ENCODE peak calls at places on chromosomes 4 and X, in eight cellular contexts. E, F, Y, H, Q, D, L and V are unnamed samples.

GRCh38 chr4:85995361-85995760 is 364.5 kb downstream of the MAPK10 start:
- DNase-seq in Y (no peak), E (no peak), Q (no peak), D (no peak), H (no peak), F (no peak), L (no peak), V (no peak)

GRCh38 chrX:39063037-39063436 is 261.8 kb downstream of the MID1IP1 start:
- DNase-seq in E (peak), H (no peak), L (no peak), D (peak), F (no peak), Q (no peak), Y (no peak), V (no peak)

GRCh38 chr4:112225157-112225556 is 6.4 kb upstream of the AP1AR start:
- DNase-seq in L (no peak), Q (no peak), D (no peak), H (no peak), F (no peak), E (no peak), Y (no peak), V (no peak)

GRCh38 chrX:65687367-65687766 is 19.9 kb downstream of the MSN start:
- DNase-seq in E (no peak), F (no peak), Y (no peak), H (no peak), L (no peak), Q (no peak), D (no peak), V (no peak)

GRCh38 chr4:128582319-128582948 is 227.1 kb upstream of the JADE1 start:
- DNase-seq in E (no peak), D (no peak), F (no peak), L (no peak), Y (no peak), Q (no peak), H (no peak), V (no peak)

GRCh38 chr4:87530868-87531267 is 1.7 kb upstream of the SPARCL1 start:
- DNase-seq in Y (peak), E (peak), F (no peak), L (peak), Q (no peak), H (peak), D (peak), V (no peak)

GRCh38 chrX:138492371-138492770 is 219.1 kb downstream of the FGF13 start:
- DNase-seq in Y (no peak), H (no peak), Q (no peak), L (no peak), E (no peak), F (no peak), D (no peak), V (no peak)

GRCh38 chr4:29051381-29051965 is 1668.7 kb upstream of the PCDH7 start:
- DNase-seq in Y (no peak), H (no peak), E (no peak), Q (no peak), D (peak), L (no peak), F (no peak), V (no peak)

GRCh38 chr4:145486603-145487002 is 5.0 kb downstream of the SMAD1 start:
- DNase-seq in E (no peak), Y (no peak), L (no peak), F (no peak), Q (no peak), D (no peak), H (no peak), V (no peak)

GRCh38 chr4:78058591-78059523 is 1.7 kb downstream of the FRAS1 start:
- DNase-seq in F (peak), H (peak), Q (peak), D (peak), Y (peak), L (peak), E (peak), V (no peak)

GRCh38 chrX:45557390-45557789 is 356.7 kb upstream of the DIPK2B start:
- DNase-seq in Y (no peak), H (no peak), Q (no peak), F (no peak), L (no peak), D (peak), E (no peak), V (no peak)

GRCh38 chr4:90328558-90328957 is 201.4 kb downstream of the CCSER1 start:
- DNase-seq in Y (peak), D (peak), L (no peak), F (no peak), Q (no peak), E (no peak), H (peak), V (no peak)

GRCh38 chrX:23334536-23334870 is at the start of gene PTCHD1:
- DNase-seq in Q (no peak), Y (no peak), H (no peak), F (no peak), E (no peak), D (no peak), L (no peak), V (no peak)

GRCh38 chr4:141027421-141027820 is 105.8 kb downstream of the RNF150 start:
- DNase-seq in E (no peak), Q (no peak), Y (peak), H (no peak), F (no peak), D (peak), L (no peak), V (no peak)

GRCh38 chr4:8403173-8403753 is 37.3 kb downstream of the ACOX3 start:
- DNase-seq in H (peak), Y (peak), Q (peak), L (peak), F (peak), E (peak), D (peak), V (no peak)

GRCh38 chrX:64389489-64389888 is 5.8 kb downstream of the MTMR8 start:
- DNase-seq in E (no peak), Y (no peak), F (no peak), Q (no peak), D (no peak), H (no peak), L (no peak), V (no peak)

GRCh38 chrX:20547649-20548051 is 280.9 kb upstream of the RPS6KA3 start:
- DNase-seq in L (peak), F (no peak), E (no peak), D (peak), Q (peak), Y (no peak), H (no peak), V (peak)

GRCh38 chrX:128804828-128805227 is 718.5 kb downstream of the SMARCA1 start:
- DNase-seq in Q (no peak), F (no peak), Y (no peak), H (no peak), E (no peak), D (no peak), L (no peak), V (no peak)

GRCh38 chrX:16589826-16590225 is 60.1 kb upstream of the S100G start:
- DNase-seq in E (no peak), L (no peak), D (no peak), Q (no peak), F (no peak), Y (no peak), H (no peak), V (no peak)

GRCh38 chrX:124033821-124034220 is 72.3 kb downstream of the STAG2 start:
- DNase-seq in Q (no peak), L (no peak), E (no peak), Y (no peak), D (peak), H (no peak), F (no peak), V (no peak)

GRCh38 chrX:42748067-42748850 is 29.7 kb downstream of the PPP1R2C start:
- DNase-seq in D (peak), E (no peak), Y (no peak), L (no peak), F (no peak), Q (no peak), H (no peak), V (no peak)

GRCh38 chr4:142777045-142777743 is 68.9 kb downstream of the INPP4B start:
- DNase-seq in L (no peak), E (no peak), D (no peak), Y (no peak), H (no peak), F (no peak), Q (no peak), V (no peak)

GRCh38 chr4:144711685-144712456 is 65.9 kb downstream of the HHIP start:
- DNase-seq in F (no peak), L (no peak), D (no peak), Q (no peak), H (no peak), Y (no peak), E (no peak), V (no peak)

GRCh38 chr4:181987392-181987791 is 255.8 kb upstream of the TENM3 start:
- DNase-seq in L (no peak), D (no peak), F (no peak), E (no peak), H (no peak), Y (no peak), Q (no peak), V (no peak)

DNA sequence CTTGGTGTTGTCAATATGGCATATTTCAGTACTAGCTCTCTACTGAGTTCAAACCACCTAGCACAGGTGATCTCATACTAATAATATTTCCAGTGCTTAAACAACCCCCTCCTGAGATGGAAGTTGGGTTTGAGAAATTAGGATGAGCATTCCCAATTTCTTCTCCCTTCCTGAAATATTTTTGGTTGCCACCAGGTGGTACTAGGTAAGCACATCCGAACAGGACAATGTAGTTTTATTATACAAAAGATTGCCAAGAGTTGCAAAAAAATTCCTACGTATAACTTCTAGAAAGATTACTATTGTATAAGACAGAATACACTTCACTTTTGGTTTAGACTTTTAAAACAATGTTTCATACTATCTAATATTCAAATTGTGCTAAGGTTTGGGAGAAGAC is 484.5 kb downstream of the PACRGL start:
- DNase-seq in Y (no peak), D (no peak), L (no peak), F (no peak), Q (no peak), H (no peak), E (no peak), V (no peak)
- TF ChIP-seq CTCF in Y (no peak), D (no peak), L (no peak), F (no peak), Q (peak), H (no peak), E (no peak), V (peak)

GRCh38 chr4:61984260-61984909 is 784.3 kb downstream of the ADGRL3 start:
- DNase-seq in E (no peak), Y (no peak), F (no peak), H (no peak), Q (no peak), L (no peak), D (no peak), V (no peak)
- TF ChIP-seq CTCF in E (no peak), Y (no peak), F (no peak), H (no peak), Q (no peak), L (no peak), D (no peak), V (no peak)

DNA sequence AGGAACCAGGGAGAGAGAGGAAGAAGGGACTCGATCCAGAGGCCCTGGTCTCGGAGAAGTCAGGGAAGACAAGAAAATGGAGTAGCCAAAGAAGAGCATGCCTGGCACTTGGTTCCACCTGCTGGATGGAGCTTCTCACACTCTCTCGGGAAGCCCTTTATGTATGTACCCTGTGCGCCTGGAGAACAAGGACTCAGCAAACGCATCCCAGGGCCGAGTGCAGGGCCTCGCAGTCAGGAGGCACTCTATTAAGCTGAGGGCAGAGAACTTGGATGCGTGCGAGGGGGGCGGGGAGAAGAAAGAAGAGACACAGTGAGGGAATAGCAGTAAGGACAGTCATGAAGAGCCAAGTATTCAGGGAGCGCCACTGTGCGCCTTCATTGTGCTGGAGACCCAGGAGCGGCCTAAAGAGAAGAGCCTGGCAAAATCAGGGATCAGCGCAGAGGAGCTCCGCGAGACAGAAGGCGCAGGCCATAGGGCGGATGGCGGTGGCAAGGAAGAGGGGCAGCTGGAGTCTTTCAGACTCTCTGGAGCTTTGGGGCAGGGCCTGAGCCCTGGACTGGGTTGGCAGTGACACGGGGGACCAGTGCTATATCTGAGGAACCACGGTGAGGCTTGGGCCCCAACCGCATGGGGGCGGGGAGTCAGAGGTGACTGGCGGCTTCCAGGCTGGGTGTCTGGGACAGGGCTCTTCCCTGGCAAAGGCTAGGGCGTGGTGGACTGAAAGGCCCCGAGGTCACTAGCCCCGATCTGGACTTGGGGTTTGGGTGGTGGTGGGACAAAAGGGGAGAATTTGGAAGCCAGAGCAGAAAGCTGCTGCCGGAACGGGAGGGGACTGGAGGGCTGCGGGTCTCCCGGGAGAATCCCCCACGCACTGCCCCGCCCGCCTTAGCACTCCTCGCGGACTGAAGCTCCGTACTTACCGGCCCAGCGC is 1.9 kb upstream of the SEPTIN6 start:
- DNase-seq in Y (no peak), L (no peak), F (no peak), Q (no peak), D (no peak), E (no peak), H (no peak), V (no peak)
- TF ChIP-seq CTCF in Y (no peak), L (no peak), F (no peak), Q (no peak), D (no peak), E (no peak), H (no peak), V (no peak)

GRCh38 chrX:110462957-110463356 is 104.3 kb downstream of the RTL9 start:
- DNase-seq in E (no peak), F (no peak), L (no peak), Y (no peak), D (no peak), H (no peak), Q (no peak), V (no peak)
- TF ChIP-seq CTCF in E (no peak), F (peak), L (no peak), Y (no peak), D (no peak), H (no peak), Q (no peak), V (peak)

DNA sequence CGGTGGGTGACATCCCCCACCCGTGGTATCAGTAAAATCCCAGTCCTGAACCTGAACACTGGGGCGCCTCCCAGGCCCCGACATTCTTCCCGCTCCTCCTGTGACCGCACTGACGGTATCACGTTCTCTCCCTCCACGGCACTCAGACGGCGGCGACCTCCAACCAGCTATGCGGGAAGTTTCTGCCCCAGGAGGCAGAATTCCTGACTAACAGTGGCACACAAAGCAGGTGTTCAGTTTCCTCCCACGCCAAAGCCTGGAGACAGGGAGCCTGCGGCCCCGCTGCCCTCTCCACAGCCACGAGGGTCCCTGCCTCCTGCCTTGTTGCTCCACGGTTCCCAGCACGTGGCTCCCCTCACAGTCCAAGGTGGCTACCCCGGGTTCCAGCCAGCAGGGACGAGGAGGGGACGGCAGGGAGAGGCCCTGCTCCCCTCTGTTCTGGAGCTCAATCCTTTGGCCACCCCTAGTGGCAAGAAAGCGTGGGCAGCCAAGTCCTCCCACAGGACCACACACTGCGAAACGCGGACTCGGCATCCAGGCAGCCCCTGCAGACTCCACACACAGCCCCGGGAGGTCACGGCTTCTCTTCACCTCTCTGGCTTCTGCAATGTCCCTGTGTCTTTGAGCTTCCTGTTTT is 15.2 kb downstream of the CTBP1 start:
- DNase-seq in F (no peak), Q (peak), Y (no peak), H (peak), E (peak), L (no peak), D (peak), V (no peak)
- TF ChIP-seq CTCF in F (no peak), Q (peak), Y (peak), H (peak), E (peak), L (no peak), D (peak), V (peak)

GRCh38 chr4:100372432-100372831 is 145.4 kb downstream of the EMCN start:
- DNase-seq in H (no peak), F (peak), Q (no peak), L (no peak), Y (no peak), D (no peak), E (no peak), V (no peak)
- TF ChIP-seq CTCF in H (peak), F (no peak), Q (peak), L (no peak), Y (peak), D (peak), E (no peak), V (peak)

DNA sequence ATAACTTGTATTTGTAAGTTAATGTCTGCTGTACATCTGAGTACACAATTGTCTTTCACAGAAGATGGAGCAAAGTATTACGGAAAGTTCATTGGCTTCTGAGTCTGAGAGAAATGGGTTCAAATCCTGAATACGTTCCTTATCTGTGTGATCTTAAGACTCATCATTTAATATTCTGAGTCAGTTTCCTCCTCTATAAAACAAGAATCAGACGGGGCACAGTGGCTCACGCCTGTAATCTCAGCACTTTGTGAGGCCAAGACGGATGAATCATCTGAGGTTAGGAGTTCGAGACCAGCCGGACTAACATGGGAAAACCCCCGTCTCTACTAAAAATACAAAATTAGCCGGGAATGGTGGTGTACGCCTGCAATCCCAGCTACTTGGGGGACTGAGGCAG is 57.8 kb downstream of the APBB2 start:
- DNase-seq in D (peak), E (no peak), Y (no peak), F (no peak), Q (no peak), L (no peak), H (no peak), V (no peak)
- TF ChIP-seq CTCF in D (no peak), E (no peak), Y (no peak), F (no peak), Q (no peak), L (no peak), H (no peak), V (no peak)

DNA sequence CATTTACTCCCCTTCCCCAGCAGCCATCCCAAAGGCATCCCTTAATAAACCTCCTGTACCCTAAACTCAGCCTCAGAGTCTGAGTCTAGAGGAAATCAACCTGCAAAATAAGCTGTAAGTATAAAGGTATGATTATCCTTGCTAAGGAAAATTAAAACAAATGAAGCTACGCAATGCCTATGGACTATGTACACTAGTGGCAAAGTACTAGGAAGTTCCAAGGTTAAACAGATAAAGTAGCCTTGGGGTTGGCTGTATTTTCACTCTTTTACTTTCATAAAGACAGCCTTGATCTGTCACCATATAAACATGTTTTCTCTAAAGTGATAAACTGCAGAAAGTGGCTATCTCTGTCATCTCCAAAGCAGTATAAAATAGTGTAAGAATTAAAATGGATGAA is 35.9 kb downstream of the MAP3K15 start:
- DNase-seq in L (no peak), H (no peak), Q (no peak), D (no peak), E (no peak), F (no peak), Y (no peak), V (no peak)
- TF ChIP-seq CTCF in L (no peak), H (no peak), Q (no peak), D (no peak), E (no peak), F (no peak), Y (no peak), V (no peak)

DNA sequence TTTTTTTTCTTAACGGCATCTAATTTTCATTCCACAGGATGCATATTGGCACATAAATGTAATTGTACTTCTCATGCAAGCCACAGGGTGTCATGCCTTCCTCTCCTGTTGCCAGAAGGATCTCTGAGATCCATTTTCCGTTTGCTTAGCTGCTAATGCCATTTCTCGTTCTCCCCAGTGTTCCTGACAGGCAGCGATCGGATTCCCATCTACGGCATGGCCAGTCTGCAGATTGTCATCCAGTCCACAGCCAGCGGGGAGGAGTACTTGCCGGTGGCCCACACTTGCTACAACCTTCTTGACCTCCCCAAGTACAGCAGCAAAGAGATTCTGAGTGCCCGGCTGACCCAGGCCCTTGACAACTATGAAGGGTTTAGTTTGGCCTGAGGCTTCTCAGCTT is 8.9 kb upstream of the NAP1L5 start:
- DNase-seq in H (no peak), Y (no peak), E (peak), L (peak), Q (no peak), F (peak), D (peak), V (no peak)
- TF ChIP-seq CTCF in H (peak), Y (peak), E (peak), L (peak), Q (peak), F (peak), D (peak), V (peak)

GRCh38 chrX:116657071-116657470 is 194.3 kb upstream of the CT83 start:
- DNase-seq in L (no peak), F (no peak), Q (no peak), E (no peak), D (no peak), Y (no peak), H (no peak), V (no peak)
- TF ChIP-seq CTCF in L (no peak), F (no peak), Q (peak), E (no peak), D (no peak), Y (no peak), H (no peak), V (no peak)